ENCODE peak calls at places on chromosomes 12 and 14, in seven cellular contexts. Q is right cardiac atrium; P is A549; M is HCT116; G is cardiac muscle cell; B is effector memory CD4-positive, alpha-beta T cell; O is endothelial cell of umbilical vein. K is an unnamed sample.

GRCh38 chr14:102501751-102502315 is 7.7 kb downstream of the ANKRD9 start:
- DNase-seq in Q (no peak), P (no peak), M (no peak), G (no peak), B (no peak), O (no peak), K (no peak)

GRCh38 chr12:122148657-122149056 is 25.4 kb downstream of the IL31 start:
- DNase-seq in Q (no peak), P (no peak), M (no peak), G (no peak), B (no peak), O (no peak), K (no peak)

GRCh38 chr12:62767506-62767905 is 167.4 kb downstream of the PPM1H start:
- DNase-seq in Q (no peak), P (peak), M (no peak), G (no peak), B (no peak), O (peak), K (no peak)

GRCh38 chr12:46108721-46109120 is 118.3 kb upstream of the SCAF11 start:
- DNase-seq in Q (no peak), P (no peak), M (no peak), G (no peak), B (no peak), O (no peak), K (no peak)

GRCh38 chr12:83465632-83466031 is 778.9 kb downstream of the TMTC2 start:
- DNase-seq in Q (no peak), P (no peak), M (no peak), G (no peak), B (no peak), O (no peak), K (no peak)

GRCh38 chr14:63167044-63167443 is 37.2 kb upstream of the RHOJ start:
- DNase-seq in Q (no peak), P (no peak), M (no peak), G (no peak), B (no peak), O (no peak), K (no peak)

GRCh38 chr12:89980236-89980635 is 271.6 kb upstream of the ATP2B1 start:
- DNase-seq in Q (peak), P (peak), M (no peak), G (no peak), B (no peak), O (no peak), K (no peak)

GRCh38 chr12:121711925-121712461 is 559 bp upstream of the TMEM120B start:
- DNase-seq in Q (peak), P (peak), M (no peak), G (peak), B (no peak), O (no peak), K (peak)

GRCh38 chr12:71562681-71563595 is 100.7 kb downstream of the ZFC3H1 start:
- DNase-seq in Q (no peak), P (no peak), M (no peak), G (peak), B (no peak), O (no peak), K (no peak)

GRCh38 chr12:124233041-124233836 is 61.7 kb upstream of the RFLNA start:
- DNase-seq in Q (no peak), P (no peak), M (no peak), G (no peak), B (no peak), O (peak), K (no peak)

GRCh38 chr12:1204581-1205121 is 213.6 kb downstream of the ERC1 start:
- DNase-seq in Q (no peak), P (no peak), M (no peak), G (no peak), B (no peak), O (peak), K (no peak)

GRCh38 chr14:57747036-57747435 is 118.9 kb downstream of the SLC35F4 start:
- DNase-seq in Q (no peak), P (peak), M (peak), G (no peak), B (no peak), O (peak), K (peak)

GRCh38 chr12:132323171-132324010 is 6.0 kb downstream of the GALNT9 start:
- DNase-seq in Q (peak), P (no peak), M (no peak), G (no peak), B (no peak), O (no peak), K (no peak)

GRCh38 chr12:97127061-97127460 is 220.0 kb downstream of the NEDD1 start:
- DNase-seq in Q (no peak), P (no peak), M (no peak), G (peak), B (no peak), O (peak), K (no peak)

GRCh38 chr14:75371297-75371696 is 56.5 kb upstream of the JDP2 start:
- DNase-seq in Q (no peak), P (no peak), M (no peak), G (no peak), B (no peak), O (no peak), K (no peak)

GRCh38 chr12:54384591-54385041 is at the start of gene ZNF385A:
- DNase-seq in Q (peak), P (no peak), M (no peak), G (no peak), B (no peak), O (no peak), K (peak)

GRCh38 chr12:122865268-122866231 is 30.3 kb downstream of the HIP1R start:
- DNase-seq in Q (peak), P (peak), M (peak), G (peak), B (no peak), O (peak), K (peak)

GRCh38 chr12:108679282-108679681 is 45.6 kb upstream of the SELPLG start:
- DNase-seq in Q (no peak), P (no peak), M (no peak), G (no peak), B (no peak), O (no peak), K (no peak)

GRCh38 chr12:74890237-74890599 is 319.4 kb downstream of the KCNC2 start:
- DNase-seq in Q (no peak), P (peak), M (peak), G (peak), B (no peak), O (peak), K (no peak)

GRCh38 chr14:65069874-65070709 is 32.2 kb downstream of the MAX start:
- DNase-seq in Q (no peak), P (no peak), M (no peak), G (no peak), B (no peak), O (no peak), K (peak)

GRCh38 chr14:104594310-104595046 is 10.1 kb downstream of the TMEM179 start:
- DNase-seq in Q (peak), P (no peak), M (no peak), G (no peak), B (no peak), O (no peak), K (peak)

GRCh38 chr12:16531623-16532022 is 74.3 kb downstream of the LMO3 start:
- DNase-seq in Q (no peak), P (no peak), M (no peak), G (peak), B (no peak), O (no peak), K (no peak)

GRCh38 chr12:116040412-116040811 is 237.1 kb downstream of the MED13L start:
- DNase-seq in Q (no peak), P (no peak), M (no peak), G (no peak), B (no peak), O (peak), K (no peak)

GRCh38 chr14:85090681-85091080 is 439.3 kb upstream of the FLRT2 start:
- DNase-seq in Q (no peak), P (no peak), M (no peak), G (no peak), B (no peak), O (no peak), K (no peak)

GRCh38 chr12:4562034-4562657 is at the start of gene DYRK4:
- DNase-seq in Q (peak), P (no peak), M (no peak), G (peak), B (no peak), O (peak), K (peak)

GRCh38 chr12:3294481-3294911 is 196.5 kb upstream of the PRMT8 start:
- DNase-seq in Q (peak), P (no peak), M (no peak), G (no peak), B (no peak), O (no peak), K (no peak)

GRCh38 chr12:21774358-21775129 is at the start of gene KCNJ8:
- DNase-seq in Q (peak), P (peak), M (no peak), G (peak), B (no peak), O (no peak), K (peak)

GRCh38 chr14:23631702-23632460 is 4.3 kb upstream of the DHRS2 start:
- DNase-seq in Q (peak), P (peak), M (peak), G (peak), B (peak), O (peak), K (peak)

GRCh38 chr12:40192704-40193255 is 32.0 kb upstream of the LRRK2 start:
- DNase-seq in Q (no peak), P (no peak), M (no peak), G (no peak), B (no peak), O (peak), K (no peak)

GRCh38 chr14:72615511-72616121 is 278.3 kb downstream of the DPF3 start:
- DNase-seq in Q (peak), P (no peak), M (no peak), G (no peak), B (no peak), O (peak), K (no peak)

DNA sequence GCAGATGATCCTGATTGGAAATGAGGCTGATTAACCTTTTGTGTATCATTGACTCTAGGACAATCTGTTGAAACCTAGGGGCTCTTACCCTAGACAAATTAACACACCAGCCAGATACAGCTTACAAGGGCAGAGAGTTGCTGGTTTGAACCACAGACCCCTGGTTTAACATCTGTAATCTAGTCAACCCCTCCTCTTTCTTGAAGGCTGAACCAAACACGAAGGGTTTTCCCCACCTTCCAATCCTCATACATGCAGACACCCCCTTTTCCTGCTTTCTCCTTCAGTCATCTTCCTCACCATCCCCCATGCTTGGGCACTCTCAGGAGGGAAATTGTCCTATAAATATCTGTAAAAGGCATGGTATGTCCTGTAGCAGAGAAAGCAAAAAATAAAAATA is 126.0 kb upstream of the HIF1A start:
- DNase-seq in Q (no peak), P (no peak), M (no peak), G (no peak), B (no peak), O (no peak), K (no peak)
- H3K27ac ChIP-seq in Q (peak), P (peak), M (no peak), G (no peak), B (no peak), O (no peak), K (peak)

GRCh38 chr14:99755629-99756603 is 37.3 kb upstream of the EML1 start:
- DNase-seq in Q (peak), P (peak), M (no peak), G (no peak), B (no peak), O (peak), K (peak)
- H3K27ac ChIP-seq in Q (no peak), P (peak), M (no peak), G (no peak), B (no peak), O (peak), K (no peak)

GRCh38 chr14:94398536-94398935 is 10.1 kb upstream of the SERPINA1 start:
- DNase-seq in Q (no peak), P (no peak), M (no peak), G (no peak), B (no peak), O (no peak), K (no peak)

GRCh38 chr14:94396628-94397210 is 8.3 kb upstream of the SERPINA1 start:
- DNase-seq in Q (no peak), P (no peak), M (no peak), G (no peak), B (no peak), O (no peak), K (no peak)

GRCh38 chr14:94397899-94398479 is 9.6 kb upstream of the SERPINA1 start:
- DNase-seq in Q (no peak), P (no peak), M (no peak), G (no peak), B (no peak), O (no peak), K (no peak)

GRCh38 chr14:94395900-94396574 is 7.6 kb upstream of the SERPINA1 start:
- DNase-seq in Q (no peak), P (peak), M (no peak), G (no peak), B (no peak), O (no peak), K (no peak)

DNA sequence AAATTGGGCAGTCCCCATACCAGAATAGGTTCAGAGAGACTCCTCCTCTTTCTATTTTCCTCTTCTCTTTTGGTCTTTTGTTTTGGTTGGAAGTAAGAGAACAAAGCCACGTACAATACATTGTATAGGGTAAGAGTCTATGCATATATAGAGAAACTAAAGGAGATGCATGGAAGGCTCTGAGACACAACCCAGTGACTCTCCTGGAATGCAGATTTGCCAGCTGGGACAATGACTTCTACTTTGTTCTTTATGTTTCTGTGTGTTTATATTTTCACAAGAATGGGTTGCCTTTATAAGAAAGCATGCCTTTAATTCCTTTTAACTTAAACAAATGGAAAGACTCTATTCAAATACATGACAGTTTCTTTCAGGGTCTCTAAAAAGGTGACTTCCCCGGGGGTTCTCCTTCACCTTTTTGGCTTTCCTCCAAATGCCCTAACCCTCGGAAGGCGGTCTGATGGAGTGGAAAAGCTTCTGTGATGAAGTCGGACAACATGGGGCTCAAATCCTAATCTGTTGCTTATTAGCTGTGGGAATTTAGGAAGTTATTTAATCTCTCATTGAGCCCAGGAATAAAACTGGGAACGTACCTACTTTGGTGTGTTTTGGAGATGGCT is 9.0 kb upstream of the SERPINA1 start:
- DNase-seq in Q (no peak), P (no peak), M (no peak), G (no peak), B (no peak), O (no peak), K (no peak)
- H3K27ac ChIP-seq in Q (no peak), P (no peak), M (no peak), G (no peak), B (no peak), O (no peak), K (peak)

GRCh38 chr14:52701223-52701622 is 5.8 kb upstream of the PSMC6 start:
- DNase-seq in Q (no peak), P (peak), M (no peak), G (no peak), B (no peak), O (no peak), K (no peak)
- H3K27ac ChIP-seq in Q (no peak), P (peak), M (peak), G (no peak), B (no peak), O (peak), K (no peak)